ENCODE peak calls at places on chromosomes 7 and 10, in ten cellular contexts. C, X, G, N, J, F, T, A, B and U are unnamed samples.

GRCh38 chr10:119688033-119688508 is 36.9 kb downstream of the BAG3 start:
- DNase-seq in A (no peak), T (no peak), B (no peak), C (no peak), J (no peak), F (no peak), G (no peak), X (no peak), N (no peak), U (no peak)

GRCh38 chr10:97882142-97883091 is 32.8 kb downstream of the GOLGA7B start:
- DNase-seq in J (no peak), B (peak; percentile 45), C (no peak), N (peak; percentile 91), X (no peak), G (no peak), A (no peak), T (no peak), F (no peak), U (no peak)

GRCh38 chr10:92573091-92573797 is 649 bp downstream of the IDE start:
- DNase-seq in C (no peak), A (no peak), N (peak; percentile 54), F (peak; percentile 44), T (peak; percentile 23), J (peak; percentile 34), G (no peak), B (peak; percentile 80), X (peak; percentile 42), U (no peak)

GRCh38 chr7:45580053-45580872 is 6.1 kb downstream of the ADCY1 start:
- DNase-seq in C (no peak), A (no peak), F (no peak), T (peak; percentile 81), J (no peak), X (no peak), B (peak; percentile 70), G (no peak), N (no peak), U (no peak)

GRCh38 chr10:15472431-15473400 is 101.6 kb upstream of the FAM171A1 start:
- DNase-seq in A (no peak), C (no peak), N (peak; percentile 91), G (no peak), F (no peak), X (no peak), B (no peak), J (no peak), T (no peak), U (no peak)

GRCh38 chr7:108211382-108212201 is 81.4 kb upstream of the LAMB4 start:
- DNase-seq in B (no peak), C (no peak), F (no peak), J (no peak), X (no peak), A (no peak), T (peak; percentile 88), G (no peak), N (no peak), U (peak; percentile 39)

GRCh38 chr10:71260622-71261325 is 48.4 kb downstream of the UNC5B start:
- DNase-seq in A (no peak), X (no peak), T (no peak), N (peak; percentile 84), G (no peak), C (peak; percentile 73), J (no peak), F (no peak), B (no peak), U (peak; percentile 74)

GRCh38 chr10:36030516-36030915 is 388.4 kb upstream of the FZD8 start:
- DNase-seq in T (no peak), B (no peak), F (no peak), N (no peak), A (no peak), X (no peak), C (no peak), J (no peak), G (no peak), U (no peak)

GRCh38 chr10:131403936-131404335 is 92.4 kb upstream of the TCERG1L start:
- DNase-seq in G (no peak), A (no peak), N (no peak), B (peak; percentile 63), F (no peak), T (no peak), J (no peak), C (no peak), X (no peak), U (no peak)

GRCh38 chr7:138885383-138886147 is 87.6 kb upstream of the ATP6V0A4 start:
- DNase-seq in F (no peak), X (no peak), C (no peak), T (no peak), G (no peak), J (no peak), A (no peak), N (no peak), B (no peak), U (no peak)

GRCh38 chr7:124779194-124779593 is 13.6 kb upstream of the GPR37 start:
- DNase-seq in A (no peak), F (no peak), J (no peak), T (peak; percentile 92), N (no peak), X (no peak), B (no peak), G (no peak), C (no peak), U (no peak)

GRCh38 chr10:77163670-77164348 is 473.8 kb downstream of the KCNMA1 start:
- DNase-seq in F (no peak), A (peak; percentile 90), B (no peak), G (no peak), C (no peak), J (no peak), X (no peak), N (peak; percentile 94), T (no peak), U (no peak)

GRCh38 chr7:44541028-44541869 is at the start of gene NPC1L1:
- DNase-seq in G (no peak), A (no peak), F (no peak), J (no peak), T (no peak), X (no peak), N (no peak), C (no peak), B (peak; percentile 67), U (peak; percentile 63)

GRCh38 chr10:86233131-86233530 is 133.5 kb downstream of the GRID1 start:
- DNase-seq in N (no peak), X (no peak), A (no peak), B (no peak), F (no peak), J (no peak), T (no peak), G (no peak), C (no peak), U (no peak)

GRCh38 chr7:140509789-140510188 is 30.5 kb upstream of the MKRN1 start:
- DNase-seq in X (no peak), J (no peak), A (no peak), C (no peak), N (no peak), T (no peak), B (no peak), F (no peak), G (no peak), U (no peak)

GRCh38 chr7:130695840-130696239 is 9.5 kb upstream of the TSGA13 start:
- DNase-seq in F (no peak), T (peak; percentile 3), X (peak; percentile 7), A (no peak), J (no peak), N (peak; percentile 47), G (no peak), B (no peak), C (no peak), U (no peak)

GRCh38 chr10:79352035-79352595 is 4.8 kb downstream of the PPIF start:
- DNase-seq in A (no peak), F (no peak), G (no peak), B (no peak), X (no peak), J (no peak), N (no peak), T (no peak), C (no peak), U (no peak)

GRCh38 chr10:130969700-130970099 is 341.8 kb downstream of the TCERG1L start:
- DNase-seq in T (no peak), N (no peak), J (no peak), C (no peak), F (no peak), G (no peak), B (no peak), A (no peak), X (no peak), U (no peak)

GRCh38 chr7:138208010-138208634 is 131.9 kb downstream of the AKR1D1 start:
- DNase-seq in J (no peak), A (no peak), C (no peak), G (no peak), F (no peak), X (no peak), N (no peak), T (no peak), B (no peak), U (no peak)

GRCh38 chr7:75872073-75872782 is 6.6 kb upstream of the RHBDD2 start:
- DNase-seq in G (no peak), B (no peak), C (no peak), X (no peak), F (no peak), N (no peak), J (no peak), A (no peak), T (no peak), U (no peak)

GRCh38 chr7:44375236-44375699 is 49.9 kb upstream of the CAMK2B start:
- DNase-seq in C (no peak), G (no peak), F (no peak), T (no peak), J (no peak), X (no peak), B (no peak), N (no peak), A (no peak), U (no peak)

GRCh38 chr7:129615018-129615417 is 3.5 kb downstream of the NRF1 start:
- DNase-seq in X (peak; percentile 34), A (peak; percentile 4), F (peak; percentile 36), C (no peak), J (no peak), N (no peak), T (no peak), B (no peak), G (no peak), U (no peak)

GRCh38 chr10:12556057-12556456 is 206.7 kb downstream of the CAMK1D start:
- DNase-seq in X (no peak), T (peak; percentile 58), F (no peak), J (no peak), A (no peak), G (no peak), B (no peak), N (no peak), C (no peak), U (no peak)

GRCh38 chr7:133705596-133705995 is 421.5 kb upstream of the LRGUK start:
- DNase-seq in F (peak; percentile 4), G (no peak), N (peak; percentile 43), B (no peak), T (no peak), C (no peak), A (no peak), J (no peak), X (no peak), U (no peak)

GRCh38 chr10:131155903-131156285 is 155.6 kb downstream of the TCERG1L start:
- DNase-seq in F (no peak), A (no peak), G (no peak), J (no peak), C (no peak), T (no peak), B (no peak), X (no peak), N (no peak), U (no peak)

GRCh38 chr7:33946094-33946699 is 40.9 kb downstream of the BMPER start:
- DNase-seq in T (no peak), B (no peak), C (no peak), X (no peak), A (no peak), G (no peak), J (no peak), N (no peak), F (no peak), U (no peak)

GRCh38 chr10:27716521-27716920 is 29.1 kb downstream of the MKX start:
- DNase-seq in X (no peak), A (no peak), F (no peak), N (peak; percentile 25), G (no peak), T (no peak), C (no peak), J (no peak), B (no peak), U (no peak)